ENCODE peak calls at places on chromosomes 16 and 17, in eight cellular contexts. One of them, this sample, is unnamed.

GRCh38 chr17:78383725-78384471 is 5.4 kb downstream of the PGS1 start:
- DNase-seq in ovary: no peak
- DNase-seq in HEK293T: no peak
- DNase-seq in type B pancreatic cell: no peak
- DNase-seq in heart left ventricle: peak; percentile 89
- DNase-seq in NCI-H460: no peak
- DNase-seq in ecto neural progenitor cell: no peak
- DNase-seq in astrocyte of the spinal cord: peak; percentile 99
- DNase-seq in this sample: no peak

GRCh38 chr16:17885659-17886200 is 415.0 kb upstream of the XYLT1 start:
- DNase-seq in heart left ventricle: no peak
- DNase-seq in ecto neural progenitor cell: no peak
- DNase-seq in type B pancreatic cell: no peak
- DNase-seq in ovary: no peak
- DNase-seq in NCI-H460: no peak
- DNase-seq in astrocyte of the spinal cord: no peak
- DNase-seq in HEK293T: no peak
- DNase-seq in this sample: peak; percentile 26

GRCh38 chr16:19524866-19525723 is 1.4 kb downstream of the CCP110 start:
- DNase-seq in type B pancreatic cell: no peak
- DNase-seq in HEK293T: no peak
- DNase-seq in ovary: no peak
- DNase-seq in heart left ventricle: no peak
- DNase-seq in ecto neural progenitor cell: no peak
- DNase-seq in astrocyte of the spinal cord: peak; percentile 7
- DNase-seq in NCI-H460: no peak
- DNase-seq in this sample: no peak

GRCh38 chr17:75832652-75833400 is 11.4 kb downstream of the UNC13D start:
- DNase-seq in ecto neural progenitor cell: peak; percentile 66
- DNase-seq in heart left ventricle: no peak
- DNase-seq in NCI-H460: no peak
- DNase-seq in HEK293T: no peak
- DNase-seq in type B pancreatic cell: no peak
- DNase-seq in ovary: no peak
- DNase-seq in astrocyte of the spinal cord: no peak
- DNase-seq in this sample: no peak

GRCh38 chr16:85015481-85016177 is 4.3 kb upstream of the ZDHHC7 start:
- DNase-seq in astrocyte of the spinal cord: no peak
- DNase-seq in HEK293T: no peak
- DNase-seq in ecto neural progenitor cell: no peak
- DNase-seq in NCI-H460: no peak
- DNase-seq in heart left ventricle: no peak
- DNase-seq in type B pancreatic cell: no peak
- DNase-seq in ovary: no peak
- DNase-seq in this sample: no peak

GRCh38 chr17:27523712-27524111 is 67.5 kb downstream of the KSR1 start:
- DNase-seq in NCI-H460: no peak
- DNase-seq in HEK293T: no peak
- DNase-seq in ovary: no peak
- DNase-seq in ecto neural progenitor cell: no peak
- DNase-seq in heart left ventricle: no peak
- DNase-seq in type B pancreatic cell: no peak
- DNase-seq in astrocyte of the spinal cord: no peak
- DNase-seq in this sample: no peak

GRCh38 chr17:35243459-35244204 is 760 bp downstream of the SLFN5 start:
- DNase-seq in NCI-H460: peak; percentile 39
- DNase-seq in heart left ventricle: peak; percentile 50
- DNase-seq in ovary: peak; percentile 46
- DNase-seq in ecto neural progenitor cell: peak; percentile 60
- DNase-seq in HEK293T: peak; percentile 15
- DNase-seq in type B pancreatic cell: no peak
- DNase-seq in astrocyte of the spinal cord: peak; percentile 68
- DNase-seq in this sample: peak; percentile 66

GRCh38 chr17:17351901-17352781 is 49.0 kb downstream of the NT5M start:
- DNase-seq in NCI-H460: no peak
- DNase-seq in ovary: no peak
- DNase-seq in HEK293T: no peak
- DNase-seq in heart left ventricle: peak; percentile 87
- DNase-seq in astrocyte of the spinal cord: peak; percentile 29
- DNase-seq in type B pancreatic cell: no peak
- DNase-seq in ecto neural progenitor cell: peak; percentile 51
- DNase-seq in this sample: no peak

GRCh38 chr17:17985555-17985954 is 12.9 kb downstream of the DRC3 start:
- DNase-seq in type B pancreatic cell: no peak
- DNase-seq in HEK293T: no peak
- DNase-seq in NCI-H460: no peak
- DNase-seq in heart left ventricle: no peak
- DNase-seq in astrocyte of the spinal cord: no peak
- DNase-seq in ecto neural progenitor cell: no peak
- DNase-seq in ovary: no peak
- DNase-seq in this sample: no peak

GRCh38 chr17:57001541-57001940 is 23.6 kb downstream of the SCPEP1 start:
- DNase-seq in type B pancreatic cell: no peak
- DNase-seq in NCI-H460: no peak
- DNase-seq in ovary: no peak
- DNase-seq in ecto neural progenitor cell: no peak
- DNase-seq in heart left ventricle: no peak
- DNase-seq in astrocyte of the spinal cord: no peak
- DNase-seq in HEK293T: no peak
- DNase-seq in this sample: no peak

GRCh38 chr17:76404256-76404655 is 19.8 kb downstream of the SPHK1 start:
- DNase-seq in NCI-H460: no peak
- DNase-seq in astrocyte of the spinal cord: no peak
- DNase-seq in HEK293T: no peak
- DNase-seq in ecto neural progenitor cell: no peak
- DNase-seq in ovary: no peak
- DNase-seq in heart left ventricle: no peak
- DNase-seq in type B pancreatic cell: no peak
- DNase-seq in this sample: no peak

GRCh38 chr16:75703341-75703740 is 2.1 kb upstream of the DUXB start:
- DNase-seq in NCI-H460: no peak
- DNase-seq in type B pancreatic cell: no peak
- DNase-seq in ecto neural progenitor cell: no peak
- DNase-seq in astrocyte of the spinal cord: peak; percentile 12
- DNase-seq in heart left ventricle: no peak
- DNase-seq in ovary: no peak
- DNase-seq in HEK293T: no peak
- DNase-seq in this sample: no peak

GRCh38 chr17:63470116-63470515 is 6.7 kb upstream of the ACE start:
- DNase-seq in ecto neural progenitor cell: no peak
- DNase-seq in HEK293T: no peak
- DNase-seq in type B pancreatic cell: no peak
- DNase-seq in heart left ventricle: no peak
- DNase-seq in astrocyte of the spinal cord: no peak
- DNase-seq in ovary: no peak
- DNase-seq in NCI-H460: no peak
- DNase-seq in this sample: no peak

GRCh38 chr16:20811889-20812439 is 5.6 kb downstream of the REXO5 start:
- DNase-seq in NCI-H460: no peak
- DNase-seq in heart left ventricle: no peak
- DNase-seq in HEK293T: no peak
- DNase-seq in ecto neural progenitor cell: no peak
- DNase-seq in type B pancreatic cell: no peak
- DNase-seq in astrocyte of the spinal cord: no peak
- DNase-seq in ovary: no peak
- DNase-seq in this sample: no peak

GRCh38 chr16:55349867-55350266 is 25.9 kb downstream of the IRX6 start:
- DNase-seq in type B pancreatic cell: no peak
- DNase-seq in ovary: no peak
- DNase-seq in NCI-H460: no peak
- DNase-seq in ecto neural progenitor cell: peak; percentile 19
- DNase-seq in heart left ventricle: no peak
- DNase-seq in astrocyte of the spinal cord: peak; percentile 8
- DNase-seq in HEK293T: no peak
- DNase-seq in this sample: peak; percentile 25

GRCh38 chr17:6374271-6374691 is 60.6 kb downstream of the AIPL1 start:
- DNase-seq in type B pancreatic cell: peak; percentile 43
- DNase-seq in NCI-H460: no peak
- DNase-seq in astrocyte of the spinal cord: peak; percentile 40
- DNase-seq in ecto neural progenitor cell: peak; percentile 55
- DNase-seq in heart left ventricle: no peak
- DNase-seq in ovary: no peak
- DNase-seq in HEK293T: no peak
- DNase-seq in this sample: no peak

GRCh38 chr16:70804153-70804728 is 3.3 kb upstream of the VAC14 start:
- DNase-seq in type B pancreatic cell: no peak
- DNase-seq in astrocyte of the spinal cord: peak; percentile 71
- DNase-seq in HEK293T: no peak
- DNase-seq in ovary: no peak
- DNase-seq in ecto neural progenitor cell: no peak
- DNase-seq in NCI-H460: no peak
- DNase-seq in heart left ventricle: no peak
- DNase-seq in this sample: peak; percentile 66

GRCh38 chr16:68954871-68955635 is 111.7 kb downstream of the TANGO6 start:
- DNase-seq in astrocyte of the spinal cord: no peak
- DNase-seq in NCI-H460: no peak
- DNase-seq in heart left ventricle: no peak
- DNase-seq in ovary: no peak
- DNase-seq in ecto neural progenitor cell: no peak
- DNase-seq in type B pancreatic cell: no peak
- DNase-seq in HEK293T: no peak
- DNase-seq in this sample: no peak

GRCh38 chr17:80101160-80101945 is at the start of gene GAA:
- DNase-seq in ovary: peak; percentile 93
- DNase-seq in NCI-H460: peak; percentile 75
- DNase-seq in HEK293T: peak; percentile 99
- DNase-seq in astrocyte of the spinal cord: peak; percentile 66
- DNase-seq in heart left ventricle: peak; percentile 89
- DNase-seq in type B pancreatic cell: peak; percentile 96
- DNase-seq in ecto neural progenitor cell: peak; percentile 98
- DNase-seq in this sample: peak; percentile 72

GRCh38 chr17:45238155-45238774 is 16.6 kb downstream of the FMNL1 start:
- DNase-seq in NCI-H460: no peak
- DNase-seq in ecto neural progenitor cell: no peak
- DNase-seq in HEK293T: no peak
- DNase-seq in type B pancreatic cell: no peak
- DNase-seq in astrocyte of the spinal cord: no peak
- DNase-seq in heart left ventricle: no peak
- DNase-seq in ovary: no peak
- DNase-seq in this sample: no peak

GRCh38 chr16:3591991-3592390 is 14.8 kb upstream of the NLRC3 start:
- DNase-seq in ovary: no peak
- DNase-seq in NCI-H460: no peak
- DNase-seq in type B pancreatic cell: no peak
- DNase-seq in astrocyte of the spinal cord: no peak
- DNase-seq in heart left ventricle: no peak
- DNase-seq in ecto neural progenitor cell: no peak
- DNase-seq in HEK293T: no peak
- DNase-seq in this sample: no peak

GRCh38 chr16:78562650-78563049 is 463.2 kb downstream of the WWOX start:
- DNase-seq in ecto neural progenitor cell: no peak
- DNase-seq in ovary: no peak
- DNase-seq in NCI-H460: no peak
- DNase-seq in HEK293T: no peak
- DNase-seq in astrocyte of the spinal cord: no peak
- DNase-seq in heart left ventricle: no peak
- DNase-seq in type B pancreatic cell: no peak
- DNase-seq in this sample: no peak

GRCh38 chr17:7218166-7218565 is 1.5 kb downstream of the DLG4 start:
- DNase-seq in heart left ventricle: peak; percentile 50
- DNase-seq in type B pancreatic cell: no peak
- DNase-seq in NCI-H460: no peak
- DNase-seq in HEK293T: no peak
- DNase-seq in astrocyte of the spinal cord: no peak
- DNase-seq in ovary: no peak
- DNase-seq in ecto neural progenitor cell: no peak
- DNase-seq in this sample: no peak

GRCh38 chr17:48626470-48627241 is 498 bp upstream of the HOXB9 start:
- DNase-seq in astrocyte of the spinal cord: peak; percentile 96
- DNase-seq in NCI-H460: peak; percentile 81
- DNase-seq in ecto neural progenitor cell: no peak
- DNase-seq in HEK293T: peak; percentile 92
- DNase-seq in ovary: no peak
- DNase-seq in type B pancreatic cell: no peak
- DNase-seq in heart left ventricle: no peak
- DNase-seq in this sample: peak; percentile 94

GRCh38 chr16:57476546-57477410 is 9.5 kb downstream of the DOK4 start:
- DNase-seq in NCI-H460: no peak
- DNase-seq in ovary: no peak
- DNase-seq in astrocyte of the spinal cord: no peak
- DNase-seq in heart left ventricle: no peak
- DNase-seq in ecto neural progenitor cell: no peak
- DNase-seq in type B pancreatic cell: no peak
- DNase-seq in HEK293T: no peak
- DNase-seq in this sample: no peak

This sample was measured in H4.